ENCODE peak calls at places on chromosomes 12 and 14, in five cellular contexts. M is uterus, H is dorsolateral prefrontal cortex, R is AG04449, B is WERI-Rb-1. Z is an unnamed sample.

GRCh38 chr14:69137456-69138188 is 15.3 kb downstream of the DCAF5 start:
- DNase-seq in M (no peak), R (no peak), B (no peak), H (no peak), Z (no peak)

GRCh38 chr14:88856786-88857366 is 32.4 kb downstream of the TTC8 start:
- DNase-seq in M (no peak), R (no peak), H (no peak), B (peak), Z (no peak)

GRCh38 chr12:52054838-52055741 is 3.8 kb downstream of the NR4A1 start:
- DNase-seq in M (no peak), B (no peak), H (no peak), R (no peak), Z (no peak)

GRCh38 chr14:42429401-42429800 is 822.7 kb downstream of the LRFN5 start:
- DNase-seq in R (no peak), H (no peak), M (no peak), B (no peak), Z (no peak)

GRCh38 chr14:27435923-27436674 is 838.3 kb upstream of the NOVA1 start:
- DNase-seq in R (no peak), M (no peak), H (no peak), B (no peak), Z (no peak)

GRCh38 chr12:99960312-99960711 is 24.4 kb downstream of the ANKS1B start:
- DNase-seq in H (no peak), M (no peak), B (peak), R (no peak), Z (no peak)

GRCh38 chr12:109294286-109294796 is 14.7 kb downstream of the FOXN4 start:
- DNase-seq in M (no peak), H (no peak), R (no peak), B (no peak), Z (no peak)

GRCh38 chr12:123471374-123472068 is 13.6 kb downstream of the SNRNP35 start:
- DNase-seq in H (peak), R (peak), B (no peak), M (no peak), Z (peak)

GRCh38 chr14:74018029-74018703 is 922 bp downstream of the ENTPD5 start:
- DNase-seq in M (no peak), R (peak), B (no peak), H (no peak), Z (peak)

GRCh38 chr14:94748667-94749347 is 21.1 kb downstream of the GSC start:
- DNase-seq in R (no peak), B (peak), H (no peak), M (no peak), Z (no peak)

GRCh38 chr14:30608533-30609006 is 13.5 kb upstream of the SCFD1 start:
- DNase-seq in M (no peak), R (no peak), B (no peak), H (no peak), Z (no peak)

GRCh38 chr14:91947196-91948184 is at the start of gene FBLN5:
- DNase-seq in H (no peak), B (peak), R (peak), M (peak), Z (peak)

GRCh38 chr14:43937001-43937400 is 570.1 kb downstream of the FSCB start:
- DNase-seq in R (no peak), B (no peak), M (no peak), H (no peak), Z (no peak)

GRCh38 chr12:3520711-3521110 is 29.7 kb downstream of the PRMT8 start:
- DNase-seq in B (no peak), H (no peak), M (no peak), R (no peak), Z (no peak)

GRCh38 chr12:48998497-48999353 is 450 bp downstream of the DDN start:
- DNase-seq in M (no peak), H (no peak), R (no peak), B (no peak), Z (no peak)

GRCh38 chr12:124497039-124497438 is 70.4 kb downstream of the NCOR2 start:
- DNase-seq in B (no peak), H (no peak), M (no peak), R (no peak), Z (no peak)

GRCh38 chr14:36633580-36633979 is 28.1 kb upstream of the PAX9 start:
- DNase-seq in R (no peak), M (no peak), H (no peak), B (no peak), Z (no peak)

GRCh38 chr12:1439687-1440086 is 154.7 kb downstream of the FBXL14 start:
- DNase-seq in M (no peak), R (no peak), H (no peak), B (no peak), Z (no peak)

GRCh38 chr14:39102265-39102968 is 618 bp downstream of the SEC23A start:
- DNase-seq in M (no peak), R (no peak), B (no peak), H (no peak), Z (no peak)

GRCh38 chr12:53195516-53196420 is 11.3 kb downstream of the ITGB7 start:
- DNase-seq in R (no peak), B (no peak), H (no peak), M (no peak), Z (no peak)

GRCh38 chr12:115953450-115953849 is 324.0 kb downstream of the MED13L start:
- DNase-seq in M (no peak), R (no peak), H (no peak), B (no peak), Z (no peak)

GRCh38 chr12:115474525-115475353 is 790.8 kb upstream of the TBX3 start:
- DNase-seq in B (no peak), H (no peak), R (no peak), M (no peak), Z (no peak)

GRCh38 chr14:65054471-65055085 is 47.7 kb downstream of the MAX start:
- DNase-seq in H (no peak), R (no peak), B (peak), M (no peak), Z (no peak)

GRCh38 chr12:108784270-108784669 is 53.0 kb upstream of the CORO1C start:
- DNase-seq in H (no peak), M (no peak), R (no peak), B (no peak), Z (no peak)

GRCh38 chr14:64732536-64733120 is 28.4 kb downstream of the PLEKHG3 start:
- DNase-seq in R (no peak), M (no peak), H (peak), B (no peak), Z (no peak)

GRCh38 chr14:61031026-61031425 is 50.0 kb downstream of the SLC38A6 start:
- DNase-seq in H (no peak), B (no peak), M (no peak), R (no peak), Z (no peak)

GRCh38 chr12:65278576-65279386 is at the start of gene MSRB3:
- DNase-seq in B (peak), M (peak), H (peak), R (peak), Z (peak)

GRCh38 chr14:105021656-105022275 is 883 bp upstream of the CDCA4 start:
- DNase-seq in H (no peak), B (peak), M (peak), R (no peak), Z (no peak)

GRCh38 chr12:21925296-21925913 is 15.8 kb downstream of the ABCC9 start:
- DNase-seq in R (no peak), M (no peak), B (no peak), H (no peak), Z (no peak)

GRCh38 chr14:79510659-79511058 is 700.6 kb downstream of the DIO2 start:
- DNase-seq in M (no peak), B (no peak), R (peak), H (no peak), Z (peak)

GRCh38 chr12:95970905-95971304 is 25.2 kb downstream of the HAL start:
- DNase-seq in H (no peak), B (no peak), M (no peak), R (no peak), Z (no peak)

GRCh38 chr12:49091056-49091835 is 3.4 kb downstream of the DHH start:
- DNase-seq in H (no peak), B (no peak), R (no peak), M (no peak), Z (no peak)

GRCh38 chr14:41699506-41699905 is 92.8 kb downstream of the LRFN5 start:
- DNase-seq in M (no peak), H (no peak), B (no peak), R (no peak), Z (no peak)

GRCh38 chr14:67360469-67361206 is 510 bp downstream of the EIF2S1 start:
- DNase-seq in H (no peak), R (no peak), M (no peak), B (no peak), Z (no peak)

GRCh38 chr14:61472025-61472672 is 150.8 kb downstream of the PRKCH start:
- DNase-seq in M (no peak), H (no peak), R (peak), B (no peak), Z (peak)

GRCh38 chr14:34220921-34221320 is 241.1 kb downstream of the SPTSSA start:
- DNase-seq in B (no peak), R (no peak), H (no peak), M (no peak), Z (no peak)

GRCh38 chr12:55830601-55831406 is 1.4 kb upstream of the DNAJC14 start:
- DNase-seq in B (peak), H (peak), R (no peak), M (peak), Z (no peak)

GRCh38 chr12:31224768-31225448 is 101.0 kb downstream of the SINHCAF start:
- DNase-seq in B (no peak), M (no peak), R (no peak), H (no peak), Z (no peak)

GRCh38 chr12:68259318-68259940 is 6.0 kb upstream of the IL22 start:
- DNase-seq in H (no peak), B (no peak), R (peak), M (no peak), Z (no peak)

GRCh38 chr12:6630696-6631095 is 5.1 kb downstream of the LPAR5 start:
- DNase-seq in B (no peak), H (no peak), M (no peak), R (no peak), Z (no peak)
- H3K4me3 ChIP-seq in B (no peak), H (no peak), M (no peak), R (no peak), Z (no peak)

DNA sequence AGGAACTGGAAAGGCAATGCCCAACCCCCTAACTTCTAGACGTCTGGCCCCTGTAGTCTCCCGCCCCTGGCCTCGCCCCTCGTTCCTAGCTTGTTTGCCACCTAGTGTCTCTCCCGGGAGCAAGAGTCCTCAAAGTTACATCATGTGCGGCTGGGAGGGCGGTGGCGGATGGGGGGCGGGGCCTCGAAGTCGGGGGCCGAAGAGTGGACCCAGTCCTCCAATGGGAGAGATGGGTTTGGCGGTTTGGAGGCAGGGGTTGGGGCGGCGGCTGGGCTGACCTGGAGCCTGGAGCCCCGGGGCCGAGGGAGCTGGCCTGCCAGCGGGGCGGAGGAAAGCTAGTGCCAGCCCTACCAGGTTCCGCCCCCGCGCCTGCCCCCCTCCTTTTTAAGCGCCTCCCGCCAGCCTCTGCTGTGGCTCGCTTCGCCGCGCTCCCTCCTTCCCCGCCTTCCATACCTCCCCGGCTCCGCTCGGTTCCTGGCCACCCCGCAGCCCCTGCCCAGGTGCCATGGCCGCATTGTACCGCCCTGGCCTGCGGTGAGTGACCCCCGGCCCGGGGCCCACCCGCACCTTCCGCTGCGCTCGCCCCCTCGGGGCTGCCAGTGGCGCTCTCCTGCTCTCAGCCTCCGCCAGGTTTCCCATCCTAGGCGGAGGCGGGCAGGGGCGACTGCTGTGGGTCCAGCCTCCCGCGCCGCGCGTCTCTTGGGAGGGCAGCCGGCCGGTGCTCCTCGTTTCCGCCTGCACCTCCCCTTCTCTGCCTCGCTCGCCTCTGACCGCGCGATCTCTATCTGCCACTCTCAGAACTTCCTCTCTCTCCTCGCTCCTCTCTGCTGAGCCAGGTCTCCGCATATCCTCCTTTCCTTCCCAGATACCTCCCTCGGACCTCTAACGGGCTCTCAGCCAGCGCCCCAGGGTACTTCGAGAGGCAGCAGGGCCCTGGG is at the start of gene PCK2:
- DNase-seq in R (peak), B (peak), M (peak), H (peak), Z (peak)
- TF ChIP-seq CTCF in R (peak), B (no peak), M (no peak), H (no peak), Z (peak)

DNA sequence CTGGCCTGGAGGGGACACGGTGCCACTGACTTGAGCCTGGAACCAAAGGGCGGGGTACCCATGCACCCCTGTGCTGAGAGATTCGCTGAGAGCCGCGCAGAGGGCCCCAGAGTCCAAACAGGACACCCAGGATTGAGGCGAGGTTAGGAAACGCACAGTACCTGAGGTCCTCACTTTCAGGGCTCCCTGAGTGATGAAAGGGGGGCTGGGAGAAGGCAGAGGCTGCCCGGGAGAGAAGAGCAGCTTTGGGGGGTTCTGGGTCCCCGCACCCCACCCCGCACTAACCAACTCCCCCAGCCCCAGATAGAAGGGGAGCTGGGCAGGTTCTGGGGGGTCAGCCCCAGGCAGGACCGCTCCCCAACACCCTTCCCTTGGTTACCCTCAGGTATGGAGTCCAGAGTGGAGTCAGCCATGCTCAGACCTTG is 14.5 kb upstream of the ANKRD9 start:
- DNase-seq in M (no peak), B (no peak), H (no peak), R (no peak), Z (no peak)
- H3K4me3 ChIP-seq in M (peak), B (peak), H (peak), R (peak), Z (peak)

GRCh38 chr12:47986832-47987231 is 17.4 kb downstream of the COL2A1 start:
- DNase-seq in B (no peak), H (no peak), M (no peak), R (no peak), Z (no peak)
- TF ChIP-seq CTCF in B (no peak), H (no peak), M (no peak), R (no peak), Z (no peak)

GRCh38 chr12:24047345-24047744 is 97.9 kb upstream of the SOX5 start:
- DNase-seq in M (no peak), B (no peak), H (no peak), R (no peak), Z (no peak)

GRCh38 chr12:24042651-24043050 is 93.2 kb upstream of the SOX5 start:
- DNase-seq in H (no peak), R (no peak), M (no peak), B (no peak), Z (no peak)

GRCh38 chr12:24048446-24048845 is 99.0 kb upstream of the SOX5 start:
- DNase-seq in R (no peak), H (no peak), M (no peak), B (no peak), Z (no peak)

GRCh38 chr12:24044973-24045703 is 95.7 kb upstream of the SOX5 start:
- DNase-seq in M (no peak), R (no peak), H (no peak), B (no peak), Z (no peak)

DNA sequence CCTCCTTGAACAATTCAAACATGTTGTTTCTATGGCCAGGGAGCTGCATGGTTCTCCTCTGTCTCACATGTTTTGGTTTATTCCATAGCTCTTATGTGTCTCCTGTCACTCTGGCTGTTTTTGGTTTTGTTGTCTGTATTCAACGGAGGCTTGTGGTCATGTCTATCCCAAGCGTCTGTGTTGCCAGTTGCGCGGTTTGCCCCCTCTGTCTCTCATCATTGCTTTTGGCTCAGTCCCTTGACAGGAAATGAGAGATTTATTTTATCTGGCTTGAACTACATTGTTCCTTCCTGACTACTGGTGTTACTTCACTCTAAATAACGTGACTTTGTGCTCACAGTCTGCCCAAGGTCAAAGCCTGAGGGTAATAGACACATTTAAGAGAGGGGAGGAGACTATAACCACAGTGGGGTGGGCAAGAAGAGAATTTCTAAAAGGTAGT is 96.4 kb upstream of the SOX5 start:
- DNase-seq in R (no peak), H (no peak), B (no peak), M (no peak), Z (no peak)
- H3K4me3 ChIP-seq in R (no peak), H (no peak), B (no peak), M (no peak), Z (no peak)

DNA sequence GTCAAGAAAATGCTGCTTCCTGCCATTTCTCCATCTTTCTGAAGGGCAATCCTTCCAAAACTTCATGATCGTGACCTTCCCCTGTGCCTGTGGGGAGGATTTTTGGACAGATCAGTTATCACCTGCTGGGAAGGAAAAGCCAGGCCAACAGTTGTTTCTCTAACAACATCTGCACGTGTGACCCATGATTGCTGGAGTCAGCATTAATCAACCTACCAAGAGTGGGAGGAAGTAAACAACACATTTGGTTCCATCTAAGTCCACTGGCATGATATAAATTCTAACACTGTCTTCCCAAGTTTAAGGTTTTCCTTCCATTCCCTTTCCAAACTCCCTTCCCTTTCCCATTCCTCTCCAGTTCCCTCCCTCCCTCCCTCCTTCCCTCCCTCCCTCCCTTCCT is 172.7 kb downstream of the APAF1 start:
- DNase-seq in H (no peak), M (no peak), B (no peak), R (no peak), Z (no peak)
- TF ChIP-seq CTCF in H (no peak), M (no peak), B (no peak), R (no peak), Z (no peak)

GRCh38 chr14:32932921-32933622 is 5.6 kb upstream of the NPAS3 start:
- DNase-seq in B (peak), H (no peak), R (no peak), M (no peak), Z (no peak)
- H3K4me3 ChIP-seq in B (peak), H (peak), R (no peak), M (peak), Z (peak)

GRCh38 chr12:74111688-74112360 is 425.8 kb upstream of the ATXN7L3B start:
- DNase-seq in R (no peak), M (no peak), B (peak), H (no peak), Z (no peak)
- TF ChIP-seq CTCF in R (no peak), M (no peak), B (peak), H (peak), Z (no peak)

GRCh38 chr14:103518416-103519042 is 4.1 kb downstream of the CKB start:
- DNase-seq in R (no peak), M (peak), H (no peak), B (peak), Z (no peak)

GRCh38 chr14:103517626-103518415 is 4.8 kb downstream of the CKB start:
- DNase-seq in B (no peak), H (peak), M (peak), R (no peak), Z (no peak)

GRCh38 chr14:103520269-103520656 is 2.4 kb downstream of the CKB start:
- DNase-seq in H (no peak), M (no peak), R (no peak), B (no peak), Z (no peak)

GRCh38 chr14:103519837-103520212 is 2.8 kb downstream of the CKB start:
- DNase-seq in M (peak), B (no peak), H (no peak), R (no peak), Z (no peak)

GRCh38 chr14:103519043-103519836 is 3.4 kb downstream of the CKB start:
- DNase-seq in H (no peak), M (peak), B (no peak), R (no peak), Z (no peak)
- H3K4me3 ChIP-seq in H (no peak), M (no peak), B (no peak), R (no peak), Z (no peak)

Z was measured in AG09309.